ENCODE peak calls at places on chromosome X, in nine cellular contexts. Q is stimulated activated CD8-positive, alpha-beta memory T cell treated with anti-CD3 and anti-CD28 coated beads, Interleukin-4, amount 100 ng/mL, for 1 hour; S is T-helper 22 cell; I is activated naive CD4-positive, alpha-beta T cell; T is GM23248; J is anterior cingulate cortex; C is left colon; G is H4; K is NCI-H748 treated with DMSO at 0.1 percent for 48 hours. W is an unnamed sample.
A peak's percentile ranks its signal among the peaks of the same experiment; 100 is the strongest.

GRCh38 chrX:34299451-34299967 is 167.4 kb upstream of the FAM47A start:
- DNase-seq in T (no peak), I (no peak), G (no peak), K (no peak), C (no peak), J (no peak), Q (no peak), S (no peak), W (no peak)

GRCh38 chrX:2471641-2472040 is 29.1 kb downstream of the DHRSX start:
- DNase-seq in J (no peak), G (no peak), C (no peak), Q (no peak), K (no peak), I (no peak), S (no peak), T (no peak), W (no peak)

GRCh38 chrX:85516131-85516530 is 136.7 kb upstream of the POF1B start:
- DNase-seq in Q (no peak), G (no peak), C (no peak), K (no peak), S (no peak), I (no peak), J (no peak), T (no peak), W (no peak)

GRCh38 chrX:18354369-18355329 is at the start of gene SCML2:
- DNase-seq in J (peak; percentile 17), I (no peak), G (peak; percentile 11), S (no peak), Q (no peak), T (peak; percentile 67), K (peak; percentile 11), C (peak; percentile 54), W (peak; percentile 26)

GRCh38 chrX:29215251-29215650 is 628.0 kb downstream of the IL1RAPL1 start:
- DNase-seq in I (no peak), K (no peak), Q (no peak), T (peak; percentile 1), S (no peak), J (no peak), C (no peak), G (no peak), W (no peak)

GRCh38 chrX:130682990-130683389 is 220.0 kb downstream of the ENOX2 start:
- DNase-seq in S (no peak), I (no peak), J (no peak), G (peak; percentile 6), C (no peak), K (no peak), T (peak; percentile 41), Q (no peak), W (peak; percentile 29)

GRCh38 chrX:153340111-153340510 is 6.2 kb downstream of the ZNF275 start:
- DNase-seq in K (no peak), Q (no peak), C (no peak), I (no peak), T (no peak), J (no peak), S (no peak), G (no peak), W (no peak)

GRCh38 chrX:120111611-120112010 is 4.1 kb downstream of the RHOXF1 start:
- DNase-seq in C (no peak), J (no peak), G (no peak), T (peak; percentile 43), Q (no peak), I (no peak), S (no peak), K (no peak), W (no peak)

GRCh38 chrX:71536285-71536684 is 3.4 kb downstream of the OGT start:
- DNase-seq in S (no peak), Q (no peak), K (no peak), J (no peak), G (no peak), T (peak; percentile 43), I (no peak), C (no peak), W (no peak)